ENCODE peak calls at places on chromosomes 16 and 17, in six cellular contexts. C is GM12878, W is HepG2, L is SK-N-SH, N is K562, R is H1. K is an unnamed sample.
A peak's percentile ranks its signal among the peaks of the same experiment; 100 is the strongest.

GRCh38 chr17:66677201-66677981 is 157.5 kb upstream of the CACNG5 start:
- DNase-seq in C (no peak), W (no peak), L (no peak), N (no peak), R (no peak), K (no peak)

GRCh38 chr17:45423304-45423703 is 9.4 kb downstream of the ARHGAP27 start:
- DNase-seq in C (no peak), W (no peak), L (no peak), N (no peak), R (no peak), K (no peak)

GRCh38 chr17:20145567-20145966 is 136.4 kb downstream of the SPECC1 start:
- DNase-seq in C (no peak), W (no peak), L (no peak), N (no peak), R (no peak), K (no peak)

GRCh38 chr17:6914711-6915110 is 81.1 kb upstream of the ALOX12 start:
- DNase-seq in C (no peak), W (no peak), L (no peak), N (peak; percentile 39), R (no peak), K (no peak)

GRCh38 chr17:30323262-30323894 is 10.5 kb downstream of the TMIGD1 start:
- DNase-seq in C (no peak), W (no peak), L (no peak), N (no peak), R (no peak), K (peak; percentile 50)

GRCh38 chr17:76672270-76672851 is 28.8 kb upstream of the ST6GALNAC1 start:
- DNase-seq in C (no peak), W (peak; percentile 81), L (no peak), N (no peak), R (no peak), K (no peak)

GRCh38 chr16:22007509-22008214 is at the start of gene MOSMO:
- DNase-seq in C (no peak), W (peak; percentile 85), L (peak; percentile 94), N (peak; percentile 84), R (peak; percentile 78), K (peak; percentile 51)

GRCh38 chr16:67417333-67418061 is 1.2 kb upstream of the ZDHHC1 start:
- DNase-seq in C (no peak), W (no peak), L (no peak), N (no peak), R (no peak), K (no peak)

GRCh38 chr17:50263293-50264262 is 10.7 kb upstream of the TMEM92 start:
- DNase-seq in C (no peak), W (no peak), L (peak; percentile 46), N (no peak), R (no peak), K (no peak)

GRCh38 chr17:11642655-11643054 is 44.4 kb downstream of the DNAH9 start:
- DNase-seq in C (no peak), W (no peak), L (no peak), N (no peak), R (no peak), K (no peak)

GRCh38 chr17:44061446-44061845 is 5.0 kb downstream of the LSM12 start:
- DNase-seq in C (no peak), W (no peak), L (no peak), N (no peak), R (no peak), K (no peak)

GRCh38 chr17:56159764-56160394 is 6.6 kb downstream of the ANKFN1 start:
- DNase-seq in C (no peak), W (no peak), L (no peak), N (no peak), R (no peak), K (no peak)

GRCh38 chr16:15946257-15947044 is 3.0 kb upstream of the ABCC1 start:
- DNase-seq in C (no peak), W (peak; percentile 91), L (no peak), N (no peak), R (no peak), K (no peak)

GRCh38 chr17:10871914-10872313 is 34.0 kb upstream of the PIRT start:
- DNase-seq in C (no peak), W (no peak), L (no peak), N (no peak), R (no peak), K (no peak)

GRCh38 chr17:4738136-4739121 is 1.2 kb upstream of the ZMYND15 start:
- DNase-seq in C (no peak), W (no peak), L (no peak), N (no peak), R (peak; percentile 64), K (no peak)

GRCh38 chr17:17568772-17569195 is 22.7 kb downstream of the PEMT start:
- DNase-seq in C (no peak), W (peak; percentile 54), L (peak; percentile 85), N (peak; percentile 83), R (peak; percentile 97), K (no peak)
- TF ChIP-seq GABPA in C (no peak), W (no peak), L (no peak), N (no peak), R (peak; percentile 65), K (no peak)

GRCh38 chr17:78125976-78126894 is 2.3 kb downstream of the TMC6 start:
- DNase-seq in C (no peak), W (no peak), L (peak; percentile 89), N (no peak), R (no peak), K (no peak)

GRCh38 chr17:78126895-78127239 is 1.7 kb downstream of the TMC6 start:
- DNase-seq in C (no peak), W (no peak), L (no peak), N (no peak), R (no peak), K (no peak)

GRCh38 chr17:78124836-78125137 is 3.8 kb downstream of the TMC6 start:
- DNase-seq in C (no peak), W (no peak), L (no peak), N (no peak), R (no peak), K (no peak)

GRCh38 chr17:78124081-78124835 is 4.3 kb downstream of the TMC6 start:
- DNase-seq in C (no peak), W (no peak), L (no peak), N (no peak), R (no peak), K (peak; percentile 74)

GRCh38 chr17:78125138-78125913 is 3.2 kb downstream of the TMC6 start:
- DNase-seq in C (no peak), W (no peak), L (no peak), N (no peak), R (no peak), K (peak; percentile 54)
- TF ChIP-seq POLR2AphosphoS5 in C (no peak), W (no peak), L (no peak), N (no peak), R (no peak), K (no peak)

GRCh38 chr17:79124513-79125209 is 50.0 kb downstream of the ENGASE start:
- DNase-seq in C (no peak), W (no peak), L (no peak), N (no peak), R (no peak), K (no peak)

GRCh38 chr17:79123988-79124387 is 49.4 kb downstream of the ENGASE start:
- DNase-seq in C (no peak), W (no peak), L (no peak), N (no peak), R (no peak), K (no peak)

GRCh38 chr17:79127534-79128135 is 53.0 kb downstream of the ENGASE start:
- DNase-seq in C (no peak), W (no peak), L (no peak), N (no peak), R (no peak), K (no peak)

GRCh38 chr17:79125503-79125902 is 50.9 kb downstream of the ENGASE start:
- DNase-seq in C (no peak), W (no peak), L (peak; percentile 95), N (no peak), R (no peak), K (no peak)

DNA sequence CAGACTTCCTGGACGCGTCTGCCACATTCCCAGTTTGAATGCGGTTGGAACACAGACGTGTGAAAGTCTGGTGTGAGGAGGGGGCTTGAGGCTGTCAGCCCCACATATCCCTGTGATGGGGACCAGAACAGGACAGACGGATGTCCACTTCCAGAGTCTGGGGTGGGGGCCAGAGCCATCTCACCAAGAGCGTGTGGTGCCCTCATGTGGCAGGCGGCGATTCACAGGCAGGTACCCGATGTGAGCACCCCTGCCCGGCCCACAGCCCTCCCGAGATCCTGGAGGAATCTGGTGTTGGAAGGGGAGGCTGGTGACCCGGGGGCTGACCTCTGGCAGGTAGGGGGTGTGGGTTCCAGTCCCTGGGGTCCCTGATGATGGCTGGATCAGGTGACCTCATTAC is 51.5 kb downstream of the ENGASE start:
- DNase-seq in C (no peak), W (peak; percentile 16), L (peak; percentile 87), N (peak; percentile 23), R (peak; percentile 69), K (no peak)
- H3K4me3 ChIP-seq in C (no peak overlapping the region), W (no peak overlapping the region), L (no peak overlapping the region), N (no peak overlapping the region), R (no peak overlapping the region), K (no peak overlapping the region)

GRCh38 chr16:20744922-20745440 is 3.4 kb upstream of the THUMPD1 start:
- DNase-seq in C (no peak), W (no peak), L (no peak), N (no peak), R (no peak), K (no peak)
- TF ChIP-seq GABPA in C (no peak), W (no peak), L (no peak), N (peak; percentile 48), R (no peak), K (no peak)

DNA sequence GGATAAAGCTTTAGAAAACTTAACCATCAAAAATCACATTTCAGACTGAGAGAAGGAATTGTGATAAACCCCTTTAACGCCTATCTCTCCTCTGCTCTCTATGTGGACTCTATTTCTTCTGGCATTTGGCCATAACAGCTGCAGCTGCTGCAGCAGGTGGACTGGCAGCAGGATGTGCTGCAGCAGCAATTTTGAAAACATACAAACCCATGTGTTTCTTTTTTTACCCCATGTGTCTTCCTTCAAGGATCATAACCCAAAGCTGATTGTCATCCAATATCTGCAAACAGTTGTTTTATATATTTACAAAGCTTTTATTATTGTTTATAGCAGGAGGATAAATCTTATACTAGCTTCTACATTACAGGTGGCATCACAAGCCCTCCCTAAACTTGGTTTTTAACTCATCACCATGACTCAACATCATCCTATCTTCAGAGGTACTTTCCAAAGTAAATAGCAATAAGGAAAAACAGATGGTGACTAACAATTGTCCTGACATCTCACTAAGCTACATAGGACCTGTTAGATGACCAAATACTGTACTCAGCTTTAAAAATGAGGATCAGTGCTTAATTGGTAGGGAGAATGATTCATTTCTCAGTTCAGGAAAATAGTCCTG is 14.5 kb upstream of the KRTAP9-2 start:
- DNase-seq in C (no peak), W (no peak), L (no peak), N (no peak), R (no peak), K (no peak)
- TF ChIP-seq POLR2AphosphoS5 in C (no peak), W (no peak), L (no peak), N (no peak), R (no peak), K (no peak)